ENCODE peak calls at places on chromosomes 6 and 20, in ten cellular contexts. V is fibroblast of villous mesenchyme, K is endothelial cell, T is astrocyte, Q is fibroblast of the aortic adventitia, L is choroid plexus epithelial cell, X is Calu3, O is progenitor cell of endocrine pancreas, E is epithelial cell of esophagus, G is PC-3. D is an unnamed sample.

GRCh38 chr6:17015144-17015543 is 86.7 kb upstream of the STMND1 start:
- DNase-seq in G (peak; percentile 76), V (peak; percentile 19), Q (peak; percentile 73), T (peak; percentile 96), E (peak; percentile 57), K (no peak), X (no peak), L (peak; percentile 71), O (no peak), D (peak; percentile 50)

GRCh38 chr20:34510575-34510974 is 5.6 kb upstream of the DYNLRB1 start:
- DNase-seq in V (no peak), T (no peak), X (no peak), Q (no peak), L (no peak), E (no peak), K (no peak), G (no peak), O (no peak), D (no peak)

GRCh38 chr6:35360349-35361138 is 18.2 kb downstream of the PPARD start:
- DNase-seq in E (peak; percentile 85), O (no peak), V (peak; percentile 18), X (no peak), Q (no peak), G (peak; percentile 35), T (peak; percentile 69), K (no peak), L (peak; percentile 90), D (no peak)

GRCh38 chr20:25750765-25751696 is 54.4 kb upstream of the ZNF337 start:
- DNase-seq in G (peak; percentile 61), K (peak; percentile 40), T (no peak), Q (peak; percentile 15), X (peak; percentile 23), L (peak; percentile 70), O (no peak), V (peak; percentile 63), E (peak; percentile 55), D (peak; percentile 67)

GRCh38 chr20:35497780-35498189 is 31.7 kb downstream of the C20orf173 start:
- DNase-seq in X (no peak), T (no peak), G (no peak), O (no peak), E (no peak), Q (peak; percentile 80), V (no peak), L (no peak), K (no peak), D (no peak)

GRCh38 chr6:124780621-124781020 is 181.6 kb upstream of the RNF217 start:
- DNase-seq in O (no peak), V (no peak), K (no peak), T (peak; percentile 4), Q (no peak), X (no peak), G (no peak), E (peak; percentile 14), L (no peak), D (no peak)

GRCh38 chr20:12816009-12816408 is 192.8 kb upstream of the SPTLC3 start:
- DNase-seq in T (no peak), X (no peak), O (no peak), L (no peak), E (no peak), Q (no peak), K (no peak), G (no peak), V (no peak), D (no peak)

GRCh38 chr6:113855500-113856010 is 1.6 kb upstream of the MARCKS start:
- DNase-seq in E (peak; percentile 27), V (peak; percentile 66), L (peak; percentile 60), K (peak; percentile 39), G (peak; percentile 23), X (peak; percentile 23), Q (peak; percentile 54), O (no peak), T (peak; percentile 40), D (no peak)

GRCh38 chr20:58714923-58715708 is 22.5 kb downstream of the NPEPL1 start:
- DNase-seq in Q (no peak), T (no peak), E (no peak), X (no peak), L (no peak), K (peak; percentile 3), G (no peak), V (no peak), O (no peak), D (no peak)

GRCh38 chr20:17747431-17747846 is 47.7 kb downstream of the BANF2 start:
- DNase-seq in O (no peak), V (peak; percentile 86), T (peak; percentile 90), X (peak; percentile 5), G (peak; percentile 89), Q (peak; percentile 79), E (peak; percentile 85), L (peak; percentile 88), K (no peak), D (no peak)

GRCh38 chr6:451847-452246 is 60.3 kb downstream of the IRF4 start:
- DNase-seq in G (no peak), E (no peak), Q (no peak), T (no peak), O (no peak), L (no peak), K (no peak), V (no peak), X (no peak), D (no peak)

GRCh38 chr6:132365319-132365907 is 35.9 kb downstream of the MOXD1 start:
- DNase-seq in L (peak; percentile 40), V (peak; percentile 81), K (no peak), X (no peak), Q (no peak), E (no peak), T (peak; percentile 88), O (no peak), G (no peak), D (peak; percentile 57)

GRCh38 chr6:170101281-170102035 is 189.4 kb downstream of the DLL1 start:
- DNase-seq in Q (no peak), K (peak; percentile 1), T (no peak), V (no peak), O (no peak), L (no peak), E (no peak), X (no peak), G (no peak), D (no peak)

GRCh38 chr6:132719736-132720448 is 6.0 kb upstream of the VNN1 start:
- DNase-seq in K (no peak), E (no peak), O (no peak), Q (no peak), X (no peak), L (no peak), T (no peak), G (no peak), V (no peak), D (no peak)

GRCh38 chr20:38579219-38579618 is 1.8 kb upstream of the ADIG start:
- DNase-seq in X (no peak), L (peak; percentile 36), E (no peak), T (no peak), Q (no peak), O (no peak), G (no peak), K (no peak), V (no peak), D (no peak)

GRCh38 chr6:87756858-87757257 is 54.8 kb upstream of the AKIRIN2 start:
- DNase-seq in G (peak; percentile 50), V (peak; percentile 42), O (no peak), K (no peak), X (no peak), Q (peak; percentile 90), E (peak; percentile 90), T (peak; percentile 96), L (peak; percentile 62), D (peak; percentile 61)

GRCh38 chr6:121851056-121851455 is 415.6 kb downstream of the GJA1 start:
- DNase-seq in O (no peak), G (no peak), V (peak; percentile 71), K (peak; percentile 4), T (no peak), E (no peak), L (peak; percentile 33), Q (peak; percentile 53), X (no peak), D (no peak)

GRCh38 chr6:92806254-92806653 is 613.1 kb downstream of the EPHA7 start:
- DNase-seq in X (no peak), Q (no peak), V (no peak), O (no peak), L (no peak), T (no peak), K (no peak), E (no peak), G (no peak), D (no peak)

GRCh38 chr6:92810913-92811312 is 608.4 kb downstream of the EPHA7 start:
- DNase-seq in O (peak; percentile 34), X (peak; percentile 39), V (peak; percentile 19), K (peak; percentile 60), L (peak; percentile 65), E (peak; percentile 52), Q (peak; percentile 19), T (no peak), G (peak; percentile 41), D (peak; percentile 20)
- TF ChIP-seq CTCF in O (peak; percentile 80), X (peak; percentile 45), V (peak; percentile 66), K (peak; percentile 73), L (peak; percentile 86), E (peak; percentile 88), Q (peak; percentile 53), T (peak; percentile 59), G (peak; percentile 65), D (peak; percentile 15)

GRCh38 chr6:39370021-39370420 is 47.5 kb upstream of the KCNK16 start:
- DNase-seq in Q (no peak), V (no peak), L (peak; percentile 31), T (no peak), G (no peak), E (no peak), O (no peak), K (no peak), X (no peak), D (no peak)
- TF ChIP-seq CTCF in Q (no peak), V (no peak), L (peak; percentile 60), T (no peak), G (peak; percentile 39), E (no peak), O (peak; percentile 32), K (no peak), X (no peak), D (no peak)

GRCh38 chr6:19712012-19712688 is 125.0 kb upstream of the ID4 start:
- DNase-seq in E (no peak), Q (no peak), T (no peak), L (no peak), O (no peak), K (no peak), V (no peak), X (no peak), G (no peak), D (no peak)
- TF ChIP-seq CTCF in E (no peak), Q (no peak), T (no peak), L (no peak), O (no peak), K (no peak), V (no peak), X (no peak), G (no peak), D (no peak)

DNA sequence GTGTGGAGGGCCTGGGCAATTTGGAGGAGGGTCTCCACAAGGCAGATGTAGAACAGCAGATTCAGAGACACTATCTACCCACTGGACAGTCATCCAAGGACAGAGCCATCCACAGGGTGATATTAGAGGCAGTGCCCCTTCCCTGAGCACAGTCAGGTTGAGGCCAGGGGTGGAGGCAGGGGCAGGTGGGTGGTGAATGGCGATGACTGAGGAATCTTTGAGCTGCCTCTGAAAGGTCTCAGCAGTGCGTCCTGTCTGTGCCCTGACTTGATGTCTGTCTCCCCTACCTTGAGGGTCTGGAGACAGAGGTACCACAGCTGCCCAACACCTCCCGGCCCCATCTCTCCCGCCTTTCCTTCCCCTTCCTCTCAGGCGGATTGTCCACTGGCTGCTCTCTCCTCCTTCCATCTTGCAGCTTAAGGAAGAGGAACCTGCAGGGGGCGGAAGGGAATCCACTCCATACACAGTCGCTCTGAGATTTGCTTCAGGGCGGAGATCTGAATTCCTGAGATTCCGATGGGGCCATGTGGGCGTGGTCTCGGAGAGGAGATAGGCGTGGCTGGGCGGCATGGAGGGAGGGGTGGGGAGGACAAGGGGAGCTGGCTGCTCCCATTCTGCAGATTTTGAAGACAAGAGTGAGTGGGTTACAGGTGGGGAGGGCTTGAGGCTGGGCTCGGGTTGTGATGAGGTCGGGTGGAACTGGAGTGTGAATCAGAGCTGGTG is 1.7 kb downstream of the MUCL3 start:
- DNase-seq in V (peak; percentile 77), O (peak; percentile 65), E (peak; percentile 89), T (peak; percentile 63), Q (peak; percentile 81), L (peak; percentile 92), K (peak; percentile 64), X (peak; percentile 99), G (peak; percentile 96), D (peak; percentile 15)
- TF ChIP-seq CTCF in V (peak; percentile 74), O (peak; percentile 53), E (peak; percentile 72), T (peak; percentile 46), Q (peak; percentile 72), L (peak; percentile 88), K (no peak), X (peak; percentile 77), G (peak; percentile 80), D (no peak)

D was measured in activated CD8-positive, alpha-beta T cell treated with anti-CD3 and anti-CD28 coated beads for 36 hours.